ENCODE peak calls at places on chromosomes 4 and X, in six cellular contexts. H, E, Y, J, G and N are unnamed samples.

GRCh38 chrX:131985526-131986049 is 37.5 kb upstream of the STK26 start:
- DNase-seq in H (no peak), E (no peak), Y (no peak), J (no peak), G (no peak), N (no peak)

GRCh38 chr4:124483043-124483906 is 229.3 kb downstream of the ANKRD50 start:
- DNase-seq in H (no peak), E (no peak), Y (no peak), J (no peak), G (no peak), N (peak; percentile 82)

GRCh38 chr4:113328514-113328913 is 279.1 kb downstream of the ANK2 start:
- DNase-seq in H (no peak), E (no peak), Y (no peak), J (no peak), G (no peak), N (no peak)

GRCh38 chr4:186266699-186267467 is 894 bp downstream of the F11 start:
- DNase-seq in H (no peak), E (peak; percentile 16), Y (no peak), J (no peak), G (no peak), N (peak; percentile 2)

GRCh38 chr4:41299486-41299885 is 42.8 kb downstream of the UCHL1 start:
- DNase-seq in H (no peak), E (no peak), Y (no peak), J (no peak), G (no peak), N (no peak)

GRCh38 chr4:12170308-12170707 is 741.6 kb upstream of the HS3ST1 start:
- DNase-seq in H (no peak), E (no peak), Y (no peak), J (no peak), G (no peak), N (no peak)

GRCh38 chr4:20431422-20432014 is 179.8 kb downstream of the SLIT2 start:
- DNase-seq in H (no peak), E (no peak), Y (no peak), J (no peak), G (no peak), N (peak; percentile 37)

GRCh38 chrX:130079824-130080406 is 30.4 kb downstream of the ELF4 start:
- DNase-seq in H (peak; percentile 55), E (peak; percentile 80), Y (no peak), J (peak; percentile 67), G (peak; percentile 63), N (peak; percentile 81)

GRCh38 chrX:140091276-140091886 is 126.1 kb upstream of the CXorf66 start:
- DNase-seq in H (peak; percentile 20), E (peak; percentile 41), Y (peak; percentile 42), J (peak; percentile 8), G (peak; percentile 30), N (no peak)

GRCh38 chrX:134636859-134637258 is 21.4 kb downstream of the PLAC1 start:
- DNase-seq in H (no peak), E (peak; percentile 27), Y (no peak), J (no peak), G (no peak), N (peak; percentile 36)

GRCh38 chr4:136055360-136055759 is 1476.9 kb downstream of the PCDH18 start:
- DNase-seq in H (no peak), E (no peak), Y (no peak), J (no peak), G (no peak), N (no peak)